ENCODE peak calls at places on chromosomes 6 and 20, in eight cellular contexts. K is IMR-90; T is activated gamma-delta T cell treated with Interleukin-2 at 50 U/mL for 16 hours; Q is GM20000; B is T47D; G is breast epithelium; E is thoracic aorta; A is activated CD4-positive, CD25-positive, alpha-beta regulatory T cell. J is an unnamed sample.

GRCh38 chr6:150881911-150882481 is 16.5 kb downstream of the MTHFD1L start:
- DNase-seq in K (peak), T (no peak), Q (no peak), B (no peak), G (peak), E (peak), A (no peak), J (no peak)

GRCh38 chr6:155125916-155126315 is 130.8 kb downstream of the TIAM2 start:
- DNase-seq in K (peak), T (no peak), Q (no peak), B (no peak), G (no peak), E (no peak), A (no peak), J (no peak)

GRCh38 chr6:168090064-168090690 is 11.2 kb upstream of the FRMD1 start:
- DNase-seq in K (no peak), T (no peak), Q (no peak), B (no peak), G (no peak), E (no peak), A (no peak), J (peak)

GRCh38 chr6:150713876-150714275 is 114.2 kb downstream of the PLEKHG1 start:
- DNase-seq in K (no peak), T (no peak), Q (no peak), B (no peak), G (no peak), E (no peak), A (no peak), J (no peak)

GRCh38 chr20:4956200-4956810 is 45.0 kb downstream of the SLC23A2 start:
- DNase-seq in K (peak), T (no peak), Q (peak), B (peak), G (no peak), E (no peak), A (no peak), J (no peak)

GRCh38 chr20:60966766-60967165 is 285.3 kb upstream of the CDH4 start:
- DNase-seq in K (no peak), T (no peak), Q (no peak), B (no peak), G (no peak), E (no peak), A (no peak), J (no peak)

GRCh38 chr20:31719644-31720485 is 2.8 kb downstream of the BCL2L1 start:
- DNase-seq in K (no peak), T (no peak), Q (no peak), B (no peak), G (no peak), E (no peak), A (no peak), J (no peak)

GRCh38 chr6:112145080-112145573 is 57.7 kb downstream of the FAM229B start:
- DNase-seq in K (no peak), T (no peak), Q (no peak), B (no peak), G (no peak), E (no peak), A (no peak), J (no peak)

GRCh38 chr20:32474967-32475819 is 109.9 kb downstream of the NOL4L start:
- DNase-seq in K (peak), T (no peak), Q (peak), B (peak), G (peak), E (peak), A (no peak), J (no peak)

GRCh38 chr6:14544689-14545088 is 427.1 kb downstream of the CD83 start:
- DNase-seq in K (no peak), T (no peak), Q (no peak), B (no peak), G (no peak), E (no peak), A (no peak), J (no peak)

GRCh38 chr20:50251992-50252491 is 61.4 kb downstream of the CEBPB start:
- DNase-seq in K (peak), T (no peak), Q (no peak), B (no peak), G (no peak), E (no peak), A (no peak), J (no peak)

GRCh38 chr6:113564401-113565161 is 292.6 kb upstream of the MARCKS start:
- DNase-seq in K (peak), T (no peak), Q (peak), B (no peak), G (peak), E (peak), A (no peak), J (no peak)

GRCh38 chr20:41412324-41412723 is 45.7 kb upstream of the EMILIN3 start:
- DNase-seq in K (no peak), T (no peak), Q (no peak), B (no peak), G (no peak), E (no peak), A (no peak), J (no peak)

GRCh38 chr20:40564997-40565680 is 123.9 kb downstream of the MAFB start:
- DNase-seq in K (peak), T (no peak), Q (no peak), B (no peak), G (no peak), E (peak), A (no peak), J (no peak)

GRCh38 chr20:47246061-47246460 is 110.4 kb downstream of the ZMYND8 start:
- DNase-seq in K (no peak), T (no peak), Q (no peak), B (no peak), G (no peak), E (no peak), A (no peak), J (no peak)

GRCh38 chr6:1716396-1716795 is 106.7 kb downstream of the FOXC1 start:
- DNase-seq in K (no peak), T (no peak), Q (no peak), B (no peak), G (no peak), E (no peak), A (no peak), J (no peak)

GRCh38 chr6:37679539-37680476 is 17.9 kb downstream of the MDGA1 start:
- DNase-seq in K (no peak), T (no peak), Q (peak), B (no peak), G (no peak), E (no peak), A (no peak), J (no peak)

GRCh38 chr20:11315506-11315905 is 602.2 kb upstream of the BTBD3 start:
- DNase-seq in K (no peak), T (no peak), Q (no peak), B (no peak), G (no peak), E (no peak), A (no peak), J (no peak)

GRCh38 chr20:52190437-52191131 is 995 bp downstream of the ZFP64 start:
- DNase-seq in K (peak), T (peak), Q (peak), B (peak), G (no peak), E (no peak), A (no peak), J (no peak)

GRCh38 chr6:1610497-1611321 is 994 bp downstream of the FOXC1 start:
- DNase-seq in K (peak), T (no peak), Q (peak), B (peak), G (no peak), E (no peak), A (no peak), J (no peak)

GRCh38 chr6:1536526-1537429 is 72.9 kb upstream of the FOXC1 start:
- DNase-seq in K (no peak), T (no peak), Q (no peak), B (no peak), G (no peak), E (no peak), A (no peak), J (no peak)

GRCh38 chr20:32609993-32610896 is 25.1 kb upstream of the NOL4L start:
- DNase-seq in K (no peak), T (no peak), Q (no peak), B (no peak), G (no peak), E (no peak), A (no peak), J (no peak)

GRCh38 chr6:137700751-137701477 is 166.1 kb upstream of the TNFAIP3 start:
- DNase-seq in K (no peak), T (no peak), Q (no peak), B (no peak), G (no peak), E (no peak), A (no peak), J (no peak)

GRCh38 chr6:165010556-165011535 is 298.6 kb downstream of the C6orf118 start:
- DNase-seq in K (no peak), T (no peak), Q (no peak), B (no peak), G (no peak), E (no peak), A (no peak), J (no peak)

GRCh38 chr6:156691018-156691417 is 86.2 kb upstream of the ARID1B start:
- DNase-seq in K (no peak), T (no peak), Q (peak), B (no peak), G (no peak), E (no peak), A (no peak), J (no peak)

GRCh38 chr6:36136551-36136950 is 6.2 kb downstream of the MAPK13 start:
- DNase-seq in K (no peak), T (no peak), Q (no peak), B (no peak), G (no peak), E (no peak), A (no peak), J (no peak)

GRCh38 chr6:11264100-11264499 is 31.6 kb upstream of the NEDD9 start:
- DNase-seq in K (no peak), T (no peak), Q (no peak), B (no peak), G (no peak), E (no peak), A (no peak), J (no peak)

GRCh38 chr20:44536139-44536538 is 14.3 kb upstream of the SERINC3 start:
- DNase-seq in K (no peak), T (no peak), Q (no peak), B (no peak), G (no peak), E (no peak), A (no peak), J (no peak)

GRCh38 chr20:2871111-2871465 is 2.2 kb upstream of the PTPRA start:
- DNase-seq in K (peak), T (no peak), Q (no peak), B (no peak), G (no peak), E (no peak), A (no peak), J (no peak)

GRCh38 chr20:36527331-36528125 is 13.8 kb upstream of the MYL9 start:
- DNase-seq in K (no peak), T (no peak), Q (no peak), B (no peak), G (no peak), E (no peak), A (no peak), J (no peak)

GRCh38 chr20:10639051-10639761 is 34.6 kb downstream of the JAG1 start:
- DNase-seq in K (peak), T (no peak), Q (no peak), B (no peak), G (no peak), E (no peak), A (no peak), J (no peak)

GRCh38 chr20:62376112-62377063 is 9.3 kb upstream of the LAMA5 start:
- DNase-seq in K (peak), T (no peak), Q (no peak), B (no peak), G (no peak), E (no peak), A (no peak), J (no peak)

GRCh38 chr6:31908791-31909190 is 6.9 kb upstream of the ZBTB12 start:
- DNase-seq in K (peak), T (no peak), Q (peak), B (no peak), G (no peak), E (no peak), A (no peak), J (no peak)

GRCh38 chr6:25202505-25202904 is 76.7 kb upstream of the CARMIL1 start:
- DNase-seq in K (peak), T (no peak), Q (no peak), B (no peak), G (no peak), E (no peak), A (no peak), J (no peak)

GRCh38 chr6:15586528-15586927 is 76.3 kb downstream of the DTNBP1 start:
- DNase-seq in K (no peak), T (no peak), Q (no peak), B (no peak), G (no peak), E (no peak), A (no peak), J (no peak)

GRCh38 chr6:73108949-73109348 is 116.3 kb downstream of the KHDC1L start:
- DNase-seq in K (no peak), T (no peak), Q (no peak), B (no peak), G (no peak), E (no peak), A (no peak), J (no peak)

GRCh38 chr6:75230484-75231325 is 12.9 kb downstream of the COX7A2 start:
- DNase-seq in K (peak), T (no peak), Q (peak), B (peak), G (no peak), E (no peak), A (no peak), J (no peak)

GRCh38 chr6:102813489-102814275 is 1420.2 kb downstream of the GRIK2 start:
- DNase-seq in K (no peak), T (no peak), Q (no peak), B (no peak), G (no peak), E (no peak), A (no peak), J (no peak)

J was measured in CD8-positive, alpha-beta memory T cell.